ENCODE peak calls at places on chromosomes 6 and 20, in ten cellular contexts. A is GM20000; R is cardiac muscle cell; F is psoas muscle; G is nephron progenitor cell; E is AG09319; I is pancreas; X is CD8-positive, alpha-beta T cell; U is prostate gland; M is neural progenitor cell. Q is an unnamed sample.

GRCh38 chr20:57475388-57476072 is 49.4 kb downstream of the CTCFL start:
- DNase-seq in A (no peak), R (no peak), F (no peak), G (no peak), E (no peak), I (no peak), X (no peak), U (no peak), M (no peak), Q (no peak)

GRCh38 chr20:10007747-10008146 is 27.0 kb upstream of the ANKEF1 start:
- DNase-seq in A (no peak), R (no peak), F (no peak), G (no peak), E (no peak), I (no peak), X (no peak), U (no peak), M (no peak), Q (no peak)

GRCh38 chr20:2814587-2815051 is at the start of gene C20orf141:
- DNase-seq in A (no peak), R (peak; percentile 98), F (peak; percentile 82), G (no peak), E (peak; percentile 94), I (no peak), X (no peak), U (no peak), M (no peak), Q (no peak)

GRCh38 chr20:12965212-12965879 is 43.4 kb upstream of the SPTLC3 start:
- DNase-seq in A (no peak), R (no peak), F (no peak), G (no peak), E (no peak), I (no peak), X (no peak), U (no peak), M (no peak), Q (no peak)

GRCh38 chr6:132304891-132305305 is 96.4 kb downstream of the MOXD1 start:
- DNase-seq in A (no peak), R (no peak), F (no peak), G (no peak), E (no peak), I (peak; percentile 4), X (no peak), U (no peak), M (no peak), Q (no peak)

GRCh38 chr20:60637801-60638200 is 614.3 kb upstream of the CDH4 start:
- DNase-seq in A (no peak), R (no peak), F (no peak), G (no peak), E (no peak), I (no peak), X (no peak), U (no peak), M (no peak), Q (no peak)

GRCh38 chr6:126380072-126380583 is 40.2 kb downstream of the CENPW start:
- DNase-seq in A (no peak), R (no peak), F (no peak), G (no peak), E (no peak), I (no peak), X (no peak), U (no peak), M (no peak), Q (no peak)

GRCh38 chr6:140052757-140053729 is 678.6 kb upstream of the CITED2 start:
- DNase-seq in A (peak; percentile 4), R (peak; percentile 61), F (peak; percentile 23), G (no peak), E (no peak), I (no peak), X (no peak), U (no peak), M (peak; percentile 41), Q (peak; percentile 3)

GRCh38 chr6:5004373-5005037 is 668 bp upstream of the RPP40 start:
- DNase-seq in A (no peak), R (no peak), F (no peak), G (no peak), E (no peak), I (no peak), X (no peak), U (no peak), M (no peak), Q (no peak)

GRCh38 chr6:166515072-166515810 is 71.2 kb downstream of the RAMACL start:
- DNase-seq in A (peak; percentile 22), R (peak; percentile 59), F (peak; percentile 69), G (no peak), E (peak; percentile 28), I (no peak), X (peak; percentile 25), U (no peak), M (no peak), Q (no peak)

GRCh38 chr6:14881399-14881798 is 364.5 kb upstream of the JARID2 start:
- DNase-seq in A (no peak), R (peak; percentile 85), F (no peak), G (no peak), E (no peak), I (no peak), X (no peak), U (no peak), M (no peak), Q (no peak)

GRCh38 chr6:129134535-129134934 is 251.6 kb downstream of the LAMA2 start:
- DNase-seq in A (no peak), R (peak; percentile 55), F (no peak), G (no peak), E (no peak), I (no peak), X (no peak), U (no peak), M (no peak), Q (no peak)

GRCh38 chr6:3009930-3010329 is 10.2 kb downstream of the NQO2 start:
- DNase-seq in A (no peak), R (peak; percentile 34), F (no peak), G (no peak), E (no peak), I (no peak), X (no peak), U (no peak), M (no peak), Q (no peak)

GRCh38 chr6:157282279-157282678 is 41.0 kb downstream of the TMEM242 start:
- DNase-seq in A (no peak), R (no peak), F (no peak), G (no peak), E (no peak), I (no peak), X (no peak), U (no peak), M (no peak), Q (no peak)

GRCh38 chr6:157283330-157283898 is 39.9 kb downstream of the TMEM242 start:
- DNase-seq in A (no peak), R (no peak), F (no peak), G (no peak), E (no peak), I (no peak), X (no peak), U (no peak), M (no peak), Q (no peak)

GRCh38 chr6:157280153-157280552 is 43.2 kb downstream of the TMEM242 start:
- DNase-seq in A (no peak), R (no peak), F (no peak), G (no peak), E (no peak), I (no peak), X (no peak), U (no peak), M (peak; percentile 27), Q (no peak)

GRCh38 chr6:157280947-157281346 is 42.4 kb downstream of the TMEM242 start:
- DNase-seq in A (no peak), R (no peak), F (no peak), G (no peak), E (no peak), I (no peak), X (no peak), U (no peak), M (no peak), Q (no peak)

DNA sequence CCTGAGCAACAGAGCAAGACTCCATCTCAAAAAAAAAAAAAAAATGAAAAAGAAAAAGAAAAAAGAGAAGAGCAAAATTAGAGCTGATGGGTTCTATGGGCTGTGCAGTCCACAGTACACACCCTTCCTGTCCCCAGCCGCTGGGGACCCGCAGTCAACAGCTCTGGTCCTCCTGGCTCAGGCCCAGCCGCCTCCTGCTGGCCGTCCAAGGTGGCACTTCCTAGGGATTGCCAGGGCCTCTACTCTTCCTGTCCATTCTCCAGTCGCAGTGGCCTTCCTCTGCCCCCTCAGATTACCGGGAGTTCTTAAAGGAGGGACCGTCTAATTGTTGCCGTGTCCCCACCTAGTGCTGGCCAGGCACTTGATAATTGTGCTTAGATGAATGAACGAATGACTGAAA is 41.7 kb downstream of the TMEM242 start:
- DNase-seq in A (no peak), R (peak; percentile 17), F (no peak), G (no peak), E (no peak), I (no peak), X (no peak), U (no peak), M (no peak), Q (no peak)
- TF ChIP-seq CTCF in A (no peak), R (peak; percentile 31), F (no peak), G (no peak), E (peak; percentile 12), I (no peak), X (no peak), U (no peak), M (peak; percentile 34), Q (no peak)

GRCh38 chr6:99802396-99803031 is 191.5 kb downstream of the MCHR2 start:
- DNase-seq in A (no peak), R (no peak), F (no peak), G (no peak), E (no peak), I (peak; percentile 43), X (no peak), U (no peak), M (peak; percentile 64), Q (no peak)
- TF ChIP-seq CTCF in A (no peak), R (no peak), F (no peak), G (peak; percentile 14), E (no peak), I (no peak), X (no peak), U (no peak), M (peak; percentile 67), Q (no peak)

GRCh38 chr6:55882731-55883595 is 7.6 kb upstream of the BMP5 start:
- DNase-seq in A (no peak), R (peak; percentile 82), F (no peak), G (no peak), E (peak; percentile 40), I (no peak), X (no peak), U (no peak), M (no peak), Q (no peak)

GRCh38 chr6:55888917-55889316 is 13.5 kb upstream of the BMP5 start:
- DNase-seq in A (no peak), R (no peak), F (no peak), G (no peak), E (no peak), I (no peak), X (no peak), U (no peak), M (no peak), Q (no peak)

GRCh38 chr6:55886185-55886836 is 10.9 kb upstream of the BMP5 start:
- DNase-seq in A (no peak), R (peak; percentile 35), F (no peak), G (no peak), E (no peak), I (no peak), X (no peak), U (no peak), M (peak; percentile 25), Q (no peak)
- TF ChIP-seq CTCF in A (no peak), R (peak; percentile 38), F (peak; percentile 18), G (peak; percentile 55), E (peak; percentile 37), I (no peak), X (no peak), U (peak; percentile 50), M (peak; percentile 61), Q (no peak)

GRCh38 chr6:108169801-108170606 is 4.2 kb downstream of the NR2E1 start:
- DNase-seq in A (peak; percentile 27), R (no peak), F (no peak), G (peak; percentile 18), E (no peak), I (no peak), X (no peak), U (no peak), M (peak; percentile 63), Q (no peak)
- TF ChIP-seq CTCF in A (no peak), R (no peak), F (no peak), G (no peak), E (no peak), I (no peak), X (no peak), U (no peak), M (no peak), Q (no peak)

Q was measured in GM13976.